ENCODE peak calls at places on chromosomes 7 and 10, in eight cellular contexts. T is activated effector memory CD4-positive, alpha-beta T cell treated with Interleukin-2 at 50 U/mL for 16 hours; W is HCEC 1CT; B is SK-N-SH; P is T follicular helper cell; E is hepatocyte; D is ACHN; Q is memory B cell. M is an unnamed sample.

GRCh38 chr10:58967551-58968418 is 208.7 kb upstream of the PHYHIPL start:
- DNase-seq in B (peak; percentile 58), E (peak; percentile 86), D (no peak), Q (no peak), T (no peak), P (no peak), W (no peak), M (peak; percentile 39)

GRCh38 chr7:18019562-18019961 is 8.1 kb downstream of the PRPS1L1 start:
- DNase-seq in T (no peak), D (peak; percentile 41), P (no peak), E (peak; percentile 21), Q (no peak), W (peak; percentile 73), B (no peak), M (no peak)

GRCh38 chr7:4667776-4668509 is 14.2 kb upstream of the FOXK1 start:
- DNase-seq in P (no peak), W (no peak), T (no peak), E (no peak), B (no peak), Q (no peak), D (no peak), M (no peak)

GRCh38 chr10:119933179-119933578 is 40.6 kb downstream of the SEC23IP start:
- DNase-seq in P (no peak), T (no peak), B (peak; percentile 60), E (peak; percentile 35), Q (no peak), D (peak; percentile 12), W (peak; percentile 7), M (peak; percentile 34)

GRCh38 chr7:155560982-155561686 is 14.8 kb upstream of the CNPY1 start:
- DNase-seq in B (no peak), P (no peak), T (no peak), E (no peak), Q (no peak), D (no peak), W (no peak), M (no peak)

GRCh38 chr10:73167557-73168485 is at the start of the genes ECD and FAM149B1:
- DNase-seq in W (peak; percentile 90), Q (peak; percentile 88), T (peak; percentile 84), P (peak; percentile 86), D (peak; percentile 99), B (peak; percentile 95), E (peak; percentile 96), M (peak; percentile 93)

GRCh38 chr10:95350830-95351228 is 60.0 kb upstream of the PDLIM1 start:
- DNase-seq in B (no peak), T (no peak), P (no peak), D (no peak), E (no peak), Q (no peak), W (no peak), M (peak; percentile 33)

GRCh38 chr10:86753056-86753455 is 3.4 kb upstream of the BMPR1A start:
- DNase-seq in D (no peak), E (no peak), B (no peak), Q (no peak), T (no peak), W (no peak), P (no peak), M (no peak)

GRCh38 chr7:18874875-18875274 is 242.6 kb downstream of the TWIST1 start:
- DNase-seq in P (no peak), E (no peak), B (no peak), D (no peak), T (no peak), Q (no peak), W (no peak), M (no peak)

GRCh38 chr10:72069751-72070501 is 18.4 kb downstream of the SPOCK2 start:
- DNase-seq in T (no peak), Q (no peak), B (no peak), W (no peak), D (peak; percentile 24), E (no peak), P (no peak), M (peak; percentile 64)

GRCh38 chr7:47648301-47648900 is 66.5 kb upstream of the TNS3 start:
- DNase-seq in W (no peak), T (no peak), B (no peak), P (no peak), D (no peak), Q (no peak), E (no peak), M (no peak)

GRCh38 chr10:21510218-21511070 is 15.0 kb downstream of the SKIDA1 start:
- DNase-seq in D (no peak), P (no peak), T (no peak), Q (no peak), E (no peak), W (no peak), B (no peak), M (no peak)

GRCh38 chr7:101699399-101699798 is 70.3 kb upstream of the MYL10 start:
- DNase-seq in B (no peak), E (no peak), T (no peak), Q (no peak), W (no peak), D (no peak), P (no peak), M (no peak)

GRCh38 chr10:130477360-130477759 is 341.2 kb downstream of the GLRX3 start:
- DNase-seq in D (no peak), W (no peak), Q (no peak), T (no peak), P (no peak), B (no peak), E (no peak), M (no peak)

GRCh38 chr10:29096303-29096824 is 192.5 kb upstream of the LYZL1 start:
- DNase-seq in T (no peak), Q (no peak), E (no peak), D (no peak), W (no peak), B (no peak), P (no peak), M (no peak)

GRCh38 chr10:96334888-96335526 is 23.8 kb downstream of the OPALIN start:
- DNase-seq in P (no peak), D (peak; percentile 48), T (no peak), B (peak; percentile 47), Q (no peak), W (peak; percentile 6), E (peak; percentile 78), M (peak; percentile 58)

GRCh38 chr10:125148576-125148975 is 11.8 kb downstream of the CTBP2 start:
- DNase-seq in P (no peak), E (no peak), W (no peak), T (no peak), Q (no peak), D (no peak), B (no peak), M (no peak)

GRCh38 chr10:52226448-52226847 is 87.6 kb upstream of the DKK1 start:
- DNase-seq in B (no peak), Q (no peak), W (peak; percentile 73), P (no peak), E (no peak), D (no peak), T (no peak), M (no peak)

GRCh38 chr10:103854687-103855423 is 521 bp downstream of the SH3PXD2A start:
- DNase-seq in P (no peak), B (peak; percentile 65), T (peak; percentile 12), Q (no peak), E (peak; percentile 56), W (peak; percentile 13), D (no peak), M (peak; percentile 61)

GRCh38 chr10:128047337-128047736 is 78.9 kb downstream of the MKI67 start:
- DNase-seq in D (peak; percentile 74), Q (peak; percentile 69), W (no peak), P (peak; percentile 73), E (peak; percentile 85), B (no peak), T (peak; percentile 78), M (no peak)

GRCh38 chr7:151048911-151049463 is 656 bp downstream of the ASIC3 start:
- DNase-seq in B (no peak), T (no peak), W (no peak), E (no peak), P (no peak), D (no peak), Q (no peak), M (no peak)

GRCh38 chr7:151013356-151013727 is 11.0 kb downstream of the ATG9B start:
- DNase-seq in P (no peak), Q (no peak), D (no peak), T (no peak), B (peak; percentile 96), E (no peak), W (no peak), M (no peak)

GRCh38 chr10:117710181-117710798 is 167.7 kb downstream of the EMX2 start:
- DNase-seq in D (no peak), E (no peak), B (no peak), W (no peak), P (no peak), Q (no peak), T (no peak), M (no peak)

GRCh38 chr10:129622736-129623135 is 155.7 kb downstream of the MGMT start:
- DNase-seq in B (no peak), W (peak; percentile 1), Q (no peak), T (no peak), D (peak; percentile 86), P (no peak), E (no peak), M (no peak)

GRCh38 chr7:16268821-16269768 is 152.2 kb downstream of the CRPPA start:
- DNase-seq in D (peak; percentile 41), P (no peak), E (peak; percentile 15), T (no peak), B (peak; percentile 14), W (peak; percentile 79), Q (no peak), M (no peak)

GRCh38 chr7:81293806-81294205 is 375.0 kb upstream of the SEMA3C start:
- DNase-seq in T (no peak), E (no peak), P (no peak), D (no peak), B (no peak), Q (no peak), W (no peak), M (no peak)

GRCh38 chr7:155269766-155270585 is 27.7 kb upstream of the INSIG1 start:
- DNase-seq in B (no peak), T (no peak), Q (no peak), D (no peak), P (no peak), W (peak; percentile 87), E (no peak), M (no peak)

GRCh38 chr7:123712619-123713018 is 36.2 kb downstream of the WASL start:
- DNase-seq in P (no peak), T (no peak), W (peak; percentile 58), E (no peak), B (no peak), Q (no peak), D (peak; percentile 50), M (no peak)

GRCh38 chr10:47063858-47064257 is 152.6 kb downstream of the PTPN20 start:
- DNase-seq in E (no peak), W (no peak), B (no peak), Q (no peak), D (no peak), T (no peak), P (no peak), M (peak; percentile 35)

GRCh38 chr10:18294633-18295032 is 154.4 kb downstream of the CACNB2 start:
- DNase-seq in T (no peak), E (no peak), D (no peak), B (no peak), P (no peak), Q (no peak), W (no peak), M (no peak)

GRCh38 chr7:64959072-64959747 is 31.6 kb downstream of the ZNF117 start:
- DNase-seq in Q (no peak), T (no peak), E (no peak), W (no peak), D (no peak), P (no peak), B (no peak), M (no peak)